ENCODE peak calls at places on chromosome 22, in four cellular contexts. R, X, V and F are unnamed samples.

GRCh38 chr22:38981005-38981658 is 1.0 kb upstream of the APOBEC3B start:
- DNase-seq in V (no peak), X (no peak), R (no peak), F (no peak)

GRCh38 chr22:37501610-37502341 is 15.6 kb upstream of the MFNG start:
- DNase-seq in R (peak; percentile 76), X (peak; percentile 92), V (peak; percentile 68), F (peak; percentile 38)

GRCh38 chr22:40665312-40665711 is 14.0 kb upstream of the MCHR1 start:
- DNase-seq in V (no peak), X (no peak), R (peak; percentile 62), F (peak; percentile 66)

GRCh38 chr22:23147632-23148387 is 2.5 kb downstream of the RAB36 start:
- DNase-seq in X (peak; percentile 39), V (no peak), R (no peak), F (peak; percentile 72)

GRCh38 chr22:40418366-40419201 is 48.2 kb downstream of the SGSM3 start:
- DNase-seq in V (no peak), R (no peak), X (no peak), F (no peak)

GRCh38 chr22:46179748-46180147 is 29.4 kb downstream of the PPARA start:
- DNase-seq in V (no peak), X (no peak), R (no peak), F (no peak)

GRCh38 chr22:37818397-37819099 is 4.6 kb upstream of the GALR3 start:
- DNase-seq in V (no peak), R (peak; percentile 67), X (peak; percentile 49), F (peak; percentile 46)

GRCh38 chr22:41523464-41524221 is 20.6 kb downstream of the POLR3H start:
- DNase-seq in V (no peak), R (peak; percentile 50), X (peak; percentile 43), F (peak; percentile 76)

GRCh38 chr22:22951035-22951434 is 63.4 kb downstream of the IGLL5 start:
- DNase-seq in R (no peak), X (no peak), V (no peak), F (no peak)

GRCh38 chr22:41261541-41262249 is 21.0 kb upstream of the CHADL start:
- DNase-seq in R (no peak), V (no peak), X (no peak), F (no peak)

GRCh38 chr22:32971252-32971651 is 86.9 kb downstream of the SYN3 start:
- DNase-seq in X (no peak), R (no peak), V (no peak), F (no peak)

GRCh38 chr22:46569055-46569847 is 31.8 kb upstream of the CELSR1 start:
- DNase-seq in X (no peak), V (no peak), R (no peak), F (no peak)

GRCh38 chr22:37740455-37741311 is 43.8 kb downstream of the TRIOBP start:
- DNase-seq in V (no peak), X (no peak), R (no peak), F (no peak)

GRCh38 chr22:39719559-39720450 is 149.3 kb downstream of the CACNA1I start:
- DNase-seq in V (no peak), X (peak; percentile 2), R (no peak), F (no peak)

GRCh38 chr22:19134874-19135273 is 3.8 kb downstream of the TSSK2 start:
- DNase-seq in R (no peak), V (no peak), X (no peak), F (no peak)

GRCh38 chr22:23291806-23292452 is 111.6 kb downstream of the BCR start:
- DNase-seq in V (no peak), X (no peak), R (no peak), F (no peak)

GRCh38 chr22:22882033-22882717 is 5.4 kb upstream of the IGLL5 start:
- DNase-seq in X (no peak), V (no peak), R (no peak), F (no peak)

GRCh38 chr22:31346733-31347250 is 646 bp upstream of the PATZ1 start:
- DNase-seq in V (no peak), X (peak; percentile 45), R (peak; percentile 41), F (peak; percentile 34)

GRCh38 chr22:33986954-33987353 is 66.7 kb upstream of the LARGE1 start:
- DNase-seq in X (no peak), V (no peak), R (no peak), F (no peak)

GRCh38 chr22:18056161-18056666 is 21.6 kb upstream of the PEX26 start:
- DNase-seq in V (no peak), R (peak; percentile 85), X (peak; percentile 60), F (peak; percentile 81)

GRCh38 chr22:28978158-28978557 is 83.5 kb downstream of the C22orf31 start:
- DNase-seq in X (peak; percentile 53), R (peak; percentile 48), V (no peak), F (no peak)

GRCh38 chr22:25383892-25384291 is 164.5 kb downstream of the CRYBB2 start:
- DNase-seq in R (no peak), V (no peak), X (no peak), F (no peak)

GRCh38 chr22:30047364-30047738 is 32.9 kb upstream of the HORMAD2 start:
- DNase-seq in V (no peak), X (no peak), R (no peak), F (no peak)